ENCODE peak calls at places on chromosomes 6 and 20, in four cellular contexts. V, E, A and Y are unnamed samples.

GRCh38 chr20:48760403-48760889 is 67.4 kb downstream of the PREX1 start:
- DNase-seq in V (peak; percentile 86), E (peak; percentile 51), A (no peak), Y (no peak)

GRCh38 chr20:621115-621756 is 11.1 kb upstream of the TCF15 start:
- DNase-seq in V (no peak), E (peak; percentile 81), A (no peak), Y (no peak)

GRCh38 chr6:112061605-112062004 is 7.7 kb downstream of the CCN6 start:
- DNase-seq in V (no peak), E (peak; percentile 70), A (no peak), Y (no peak)

GRCh38 chr20:20799913-20800312 is 87.5 kb upstream of the RALGAPA2 start:
- DNase-seq in V (no peak), E (no peak), A (no peak), Y (no peak)

GRCh38 chr6:36683145-36683655 is 4.7 kb downstream of the CDKN1A start:
- DNase-seq in V (no peak), E (no peak), A (no peak), Y (no peak)

GRCh38 chr20:17558154-17558940 is 11.5 kb upstream of the DSTN start:
- DNase-seq in V (no peak), E (peak; percentile 94), A (peak; percentile 37), Y (peak; percentile 85)

GRCh38 chr6:157761331-157761921 is 61.6 kb upstream of the SNX9 start:
- DNase-seq in V (peak; percentile 81), E (peak; percentile 84), A (no peak), Y (peak; percentile 52)

GRCh38 chr6:159806021-159806458 is 6.0 kb downstream of the PNLDC1 start:
- DNase-seq in V (no peak), E (no peak), A (no peak), Y (no peak)

GRCh38 chr6:30820196-30820595 is 64.1 kb upstream of the DDR1 start:
- DNase-seq in V (no peak), E (peak; percentile 88), A (peak; percentile 65), Y (peak; percentile 86)

GRCh38 chr6:34817337-34817910 is 25.5 kb downstream of the BLTP3A start:
- DNase-seq in V (no peak), E (no peak), A (no peak), Y (no peak)

GRCh38 chr20:9129756-9130155 is 60.9 kb downstream of the PLCB4 start:
- DNase-seq in V (no peak), E (no peak), A (no peak), Y (no peak)

GRCh38 chr6:358432-358831 is 33.1 kb upstream of the IRF4 start:
- DNase-seq in V (no peak), E (no peak), A (peak; percentile 27), Y (no peak)

GRCh38 chr6:100281471-100281878 is 183.2 kb downstream of the SIM1 start:
- DNase-seq in V (no peak), E (no peak), A (no peak), Y (no peak)

GRCh38 chr6:141726158-141726557 is 406.6 kb upstream of the GJE1 start:
- DNase-seq in V (no peak), E (no peak), A (no peak), Y (no peak)

GRCh38 chr20:62889871-62890270 is 28.2 kb upstream of the TCFL5 start:
- DNase-seq in V (no peak), E (no peak), A (no peak), Y (no peak)
- H3K4me1 ChIP-seq in V (peaks cover 28% of the 10 kb centered on the region), E (peaks cover 12% of the 10 kb centered on the region), A (peaks cover 4% of the 10 kb centered on the region), Y (no peaks in the 10 kb centered on the region)

DNA sequence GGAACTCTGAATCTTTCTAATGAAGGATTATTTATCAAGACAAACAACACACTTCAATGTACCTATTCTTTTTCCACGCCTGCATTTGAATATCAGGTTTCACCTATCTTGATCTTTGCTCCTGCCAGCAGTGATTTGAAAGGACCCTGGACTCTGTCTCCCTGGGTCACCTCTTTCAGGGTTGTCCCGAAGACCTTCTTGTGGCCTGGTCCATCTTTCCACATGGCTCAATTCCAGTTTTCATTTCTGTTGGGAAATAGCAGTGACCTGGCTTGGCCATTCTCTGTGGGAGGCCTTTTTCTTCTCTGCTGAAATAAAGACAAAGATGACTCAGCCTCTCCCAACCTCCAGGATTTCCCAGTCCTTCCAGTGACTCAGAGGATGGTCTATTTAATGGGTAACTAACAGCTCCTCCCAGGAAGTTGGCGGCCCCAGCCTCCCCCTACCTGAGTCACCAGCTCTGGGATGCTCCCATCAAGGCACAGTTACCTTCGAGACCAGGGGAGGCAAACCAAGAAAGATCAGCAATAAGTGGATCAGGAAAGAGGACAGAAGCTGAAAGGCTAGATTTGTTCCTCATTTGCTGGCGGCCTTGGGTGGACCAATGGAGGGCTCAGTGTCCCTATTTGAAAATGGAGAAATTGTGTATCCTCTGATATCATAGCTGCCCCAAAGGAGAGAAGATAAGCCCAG is 120.2 kb upstream of the RNF24 start:
- DNase-seq in V (no peak), E (peak; percentile 99), A (no peak), Y (no peak)
- H3K27me3 ChIP-seq in V (no peaks in the 10 kb centered on the region), E (no peaks in the 10 kb centered on the region), A (no peaks in the 10 kb centered on the region), Y (no peaks in the 10 kb centered on the region)

DNA sequence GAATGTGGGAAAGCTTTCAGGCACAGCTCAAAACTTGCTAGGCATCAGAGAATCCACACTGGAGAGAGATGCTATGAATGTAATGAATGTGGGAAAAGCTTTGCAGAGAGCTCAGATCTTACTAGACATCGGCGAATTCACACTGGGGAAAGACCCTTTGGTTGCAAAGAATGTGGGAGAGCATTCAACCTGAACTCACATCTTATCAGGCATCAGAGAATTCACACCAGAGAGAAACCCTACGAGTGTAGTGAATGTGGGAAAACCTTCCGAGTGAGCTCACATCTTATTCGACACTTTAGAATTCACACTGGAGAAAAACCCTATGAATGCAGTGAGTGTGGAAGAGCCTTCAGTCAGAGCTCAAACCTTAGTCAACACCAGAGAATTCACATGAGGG is 8.7 kb downstream of the ZNF165 start:
- DNase-seq in V (no peak), E (no peak), A (no peak), Y (no peak)
- H3K9me3 ChIP-seq in V (peaks cover 3% of the 10 kb centered on the region), E (no peaks in the 10 kb centered on the region), A (peaks cover 30% of the 10 kb centered on the region), Y (no peaks in the 10 kb centered on the region)

DNA sequence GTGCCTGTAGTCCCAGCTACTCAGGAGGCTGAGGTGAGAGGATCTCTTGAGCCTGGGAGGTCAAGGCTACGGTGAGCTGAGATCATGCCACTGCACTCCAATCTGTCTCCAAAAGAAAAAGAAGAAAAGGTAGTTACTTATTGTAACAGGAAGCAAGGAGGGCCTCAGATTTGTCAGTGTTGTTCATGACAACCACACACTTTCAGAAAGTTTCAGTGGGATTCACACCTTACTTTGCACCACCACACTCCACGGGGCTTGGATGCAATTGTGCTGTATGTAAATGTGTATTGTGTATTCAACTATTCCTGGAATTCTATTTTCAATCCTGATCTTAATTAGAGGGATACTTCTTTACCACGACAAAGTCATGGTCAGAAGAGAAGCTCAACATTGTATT is 142.6 kb downstream of the ELOVL4 start:
- DNase-seq in V (no peak), E (no peak), A (no peak), Y (no peak)
- H3K4me1 ChIP-seq in V (no peaks in the 10 kb centered on the region), E (no peaks in the 10 kb centered on the region), A (no peaks in the 10 kb centered on the region), Y (no peaks in the 10 kb centered on the region)